ENCODE peak calls at places on chromosomes 11 and 22, in four cellular contexts. V, Y, U and F are unnamed samples.

GRCh38 chr22:29816128-29816527 is 21.9 kb downstream of the ASCC2 start:
- DNase-seq in V (no peak), Y (no peak), U (no peak), F (no peak)

GRCh38 chr11:39570526-39570925 is 1888.9 kb downstream of the LRRC4C start:
- DNase-seq in V (peak; percentile 8), Y (no peak), U (no peak), F (no peak)

GRCh38 chr11:65981972-65982823 is 19.8 kb downstream of the EIF1AD start:
- DNase-seq in V (no peak), Y (no peak), U (no peak), F (no peak)

GRCh38 chr11:77580712-77581337 is 8.9 kb upstream of the AQP11 start:
- DNase-seq in V (peak; percentile 16), Y (no peak), U (no peak), F (no peak)

GRCh38 chr11:45921561-45922424 is 663 bp upstream of the LARGE2 start:
- DNase-seq in V (no peak), Y (peak; percentile 89), U (no peak), F (no peak)

GRCh38 chr11:119426142-119426541 is 3.2 kb upstream of the THY1 start:
- DNase-seq in V (no peak), Y (no peak), U (no peak), F (no peak)

GRCh38 chr22:35045451-35045850 is 20.5 kb upstream of the ISX start:
- DNase-seq in V (no peak), Y (no peak), U (no peak), F (no peak)

GRCh38 chr11:19962795-19963163 is 197.5 kb downstream of the DBX1 start:
- DNase-seq in V (peak; percentile 93), Y (no peak), U (peak; percentile 96), F (peak; percentile 60)

GRCh38 chr22:35357883-35358621 is 22.8 kb upstream of the HMOX1 start:
- DNase-seq in V (peak; percentile 69), Y (no peak), U (no peak), F (no peak)

GRCh38 chr11:91872216-91872615 is 352.4 kb upstream of the FAT3 start:
- DNase-seq in V (peak; percentile 6), Y (no peak), U (no peak), F (no peak)

GRCh38 chr11:3104961-3105790 is 48.0 kb upstream of the CARS1 start:
- DNase-seq in V (no peak), Y (peak; percentile 14), U (no peak), F (no peak)

GRCh38 chr11:103031834-103032233 is 60.1 kb downstream of the DCUN1D5 start:
- DNase-seq in V (peak; percentile 87), Y (no peak), U (no peak), F (no peak)

GRCh38 chr11:926341-926916 is 759 bp downstream of the AP2A2 start:
- DNase-seq in V (peak; percentile 70), Y (no peak), U (no peak), F (no peak)

GRCh38 chr11:39641749-39642148 is 1817.7 kb downstream of the LRRC4C start:
- DNase-seq in V (peak; percentile 8), Y (no peak), U (no peak), F (no peak)

GRCh38 chr11:10490032-10490397 is 35.0 kb downstream of the AMPD3 start:
- DNase-seq in V (no peak), Y (no peak), U (no peak), F (no peak)

GRCh38 chr11:125724125-125724524 is 22.0 kb upstream of the PATE1 start:
- DNase-seq in V (peak; percentile 30), Y (no peak), U (no peak), F (no peak)

GRCh38 chr22:27686534-27686933 is 115.0 kb downstream of the MN1 start:
- DNase-seq in V (peak; percentile 93), Y (peak; percentile 87), U (no peak), F (peak; percentile 5)

GRCh38 chr11:97000481-97000880 is 610.7 kb downstream of the JRKL start:
- DNase-seq in V (no peak), Y (no peak), U (no peak), F (no peak)

GRCh38 chr11:83092488-83093384 is 21.0 kb upstream of the RAB30 start:
- DNase-seq in V (peak; percentile 27), Y (peak; percentile 78), U (no peak), F (no peak)

GRCh38 chr22:17137226-17137625 is 16.1 kb upstream of the TMEM121B start:
- DNase-seq in V (no peak), Y (no peak), U (no peak), F (no peak)

GRCh38 chr11:64251722-64251985 is 324 bp downstream of the PLCB3 start:
- DNase-seq in V (no peak), Y (no peak), U (no peak), F (no peak)

GRCh38 chr11:64249038-64249437 is 2.3 kb upstream of the PLCB3 start:
- DNase-seq in V (no peak), Y (no peak), U (no peak), F (no peak)

GRCh38 chr11:64249563-64250405 is 1.5 kb upstream of the PLCB3 start:
- DNase-seq in V (no peak), Y (no peak), U (no peak), F (no peak)

GRCh38 chr11:64250875-64251721 is at the start of gene PLCB3:
- DNase-seq in V (peak; percentile 12), Y (peak; percentile 71), U (no peak), F (no peak)

DNA sequence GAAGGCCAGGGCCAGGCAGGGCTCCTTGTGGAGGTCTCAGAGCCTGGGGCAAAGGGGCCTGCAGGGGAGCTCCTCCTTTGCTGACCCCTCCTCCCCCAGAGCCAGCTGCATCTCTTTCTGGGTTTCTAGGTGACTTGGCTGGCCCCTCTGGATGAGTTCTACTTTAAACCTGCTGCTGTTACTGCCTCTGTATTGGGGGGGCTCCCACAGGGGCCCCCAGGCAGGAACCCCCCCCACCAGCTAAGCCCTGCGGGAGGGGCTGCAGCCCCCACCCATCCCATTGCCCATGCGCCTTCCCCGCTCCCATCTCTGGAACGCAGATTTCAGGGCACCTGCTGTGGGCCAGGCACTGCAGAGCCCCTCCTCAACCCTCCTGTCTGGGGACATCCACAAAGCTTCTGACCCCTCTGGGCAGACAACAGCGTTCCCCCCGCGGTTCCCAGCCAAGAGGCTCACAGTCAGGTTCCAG is 890 bp upstream of the PLCB3 start:
- DNase-seq in V (no peak), Y (no peak), U (no peak), F (no peak)
- H3K4me3 ChIP-seq in V (no peak overlapping the region), Y (peak overlapping the region; percentile 86), U (peak overlapping the region; percentile 76), F (no peak overlapping the region)

GRCh38 chr22:46500201-46500600 is 37.2 kb downstream of the CELSR1 start:
- DNase-seq in V (no peak), Y (no peak), U (no peak), F (no peak)
- H3K4me3 ChIP-seq in V (no peak overlapping the region), Y (no peak overlapping the region), U (no peak overlapping the region), F (no peak overlapping the region)

DNA sequence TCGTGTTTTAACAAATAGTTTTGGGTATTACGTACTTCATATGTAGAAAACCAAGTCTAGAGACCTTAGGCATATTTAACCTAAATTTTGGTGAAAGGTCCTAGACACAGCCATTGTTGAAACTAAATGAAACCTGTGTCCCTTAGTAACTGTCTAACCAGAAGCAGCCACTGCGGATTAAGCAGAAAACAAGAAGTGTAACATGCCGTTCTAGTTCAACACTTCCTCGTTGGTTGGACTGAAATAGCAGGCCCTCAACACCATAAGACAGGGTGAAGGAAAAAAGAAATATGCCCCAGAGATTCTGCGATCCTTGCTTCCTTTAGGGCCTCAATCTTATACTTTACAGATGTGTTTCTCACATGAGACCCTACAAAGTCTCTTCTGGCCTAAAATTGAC is 2.0 kb downstream of the NAA40 start:
- DNase-seq in V (no peak), Y (no peak), U (no peak), F (no peak)
- H3K4me3 ChIP-seq in V (no peak overlapping the region), Y (no peak overlapping the region), U (no peak overlapping the region), F (no peak overlapping the region)

GRCh38 chr22:38461414-38462081 is 6.3 kb upstream of the KDELR3 start:
- DNase-seq in V (peak; percentile 86), Y (peak; percentile 84), U (peak; percentile 61), F (no peak)
- H3K4me3 ChIP-seq in V (no peak overlapping the region), Y (no peak overlapping the region), U (peak overlapping the region; percentile 1), F (no peak overlapping the region)

GRCh38 chr11:120564573-120565301 is 53.2 kb downstream of the GRIK4 start:
- DNase-seq in V (peak; percentile 72), Y (no peak), U (no peak), F (no peak)
- H3K4me3 ChIP-seq in V (peak overlapping the region; percentile 20), Y (peak overlapping the region; percentile 35), U (peak overlapping the region; percentile 46), F (peak overlapping the region; percentile 23)

GRCh38 chr11:120511804-120512726 is 517 bp downstream of the GRIK4 start:
- DNase-seq in V (no peak), Y (peak; percentile 23), U (no peak), F (no peak)
- H3K4me3 ChIP-seq in V (peak overlapping the region; percentile 25), Y (peak overlapping the region; percentile 36), U (peak overlapping the region; percentile 20), F (no peak overlapping the region)

DNA sequence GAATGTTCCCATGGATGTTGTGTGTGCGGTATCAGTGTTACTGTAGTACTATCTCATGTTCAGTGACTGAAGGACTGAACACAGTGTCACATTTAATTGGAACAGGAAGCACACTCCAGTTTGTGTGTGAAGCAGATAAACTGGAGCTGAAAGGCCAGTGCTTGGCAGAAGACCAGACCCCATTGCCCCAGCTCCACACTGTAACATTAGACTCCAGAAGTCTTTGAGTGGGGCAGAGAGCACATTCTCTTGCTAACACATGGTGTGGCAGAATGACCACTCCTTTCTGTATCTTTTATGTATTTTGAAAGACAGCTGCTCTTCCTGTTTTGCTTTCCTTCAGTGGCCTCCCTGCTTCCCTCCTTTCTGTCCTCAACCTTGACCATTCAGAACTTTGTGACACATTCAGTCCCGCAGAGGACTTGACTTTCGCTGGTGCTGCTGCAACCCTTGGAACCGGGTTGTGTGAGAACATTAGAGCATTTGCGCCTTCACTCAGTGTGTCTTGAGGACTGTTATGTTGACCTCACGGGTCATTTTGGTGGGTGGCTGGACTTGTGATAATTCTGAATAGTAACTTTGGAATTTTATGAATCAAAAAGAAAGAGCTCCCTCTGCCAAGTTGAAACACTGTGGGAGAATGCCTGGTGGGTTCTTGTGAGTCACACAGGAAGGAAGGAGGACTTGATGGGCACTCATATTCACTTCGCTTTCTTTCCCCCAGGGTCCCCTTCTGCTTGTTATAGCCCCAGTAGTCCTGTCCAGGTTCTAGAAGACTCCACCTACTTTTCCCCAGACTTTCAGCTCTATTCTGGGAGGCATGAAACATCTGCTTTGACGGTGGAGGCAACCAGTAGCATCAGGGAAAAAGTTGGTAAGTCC is 26.4 kb downstream of the AMOTL1 start:
- DNase-seq in V (peak; percentile 99), Y (peak; percentile 77), U (peak; percentile 98), F (peak; percentile 94)
- H3K4me3 ChIP-seq in V (peak overlapping the region; percentile 29), Y (no peak overlapping the region), U (peak overlapping the region; percentile 23), F (peak overlapping the region; percentile 17)

GRCh38 chr11:60950933-60951610 is 904 bp downstream of the SLC15A3 start:
- DNase-seq in V (no peak), Y (peak; percentile 56), U (no peak), F (no peak)
- H3K4me3 ChIP-seq in V (no peak overlapping the region), Y (peak overlapping the region; percentile 48), U (peak overlapping the region; percentile 2), F (peak overlapping the region; percentile 45)